ENCODE peak calls at places on chromosomes 13 and 19, in five cellular contexts. One of them, this sample, is unnamed.

GRCh38 chr13:30809787-30810186 is 74.4 kb downstream of the ALOX5AP start:
- DNase-seq in cardiac fibroblast: no peak
- DNase-seq in lung: no peak
- DNase-seq in neural crest cell: no peak
- DNase-seq in heart right ventricle: no peak
- DNase-seq in this sample: no peak

GRCh38 chr19:53511933-53512374 is 26.0 kb upstream of the ZNF331 start:
- DNase-seq in cardiac fibroblast: peak; percentile 78
- DNase-seq in lung: peak; percentile 54
- DNase-seq in neural crest cell: peak; percentile 57
- DNase-seq in heart right ventricle: peak; percentile 51
- DNase-seq in this sample: no peak

GRCh38 chr19:42561512-42561911 is 33.2 kb downstream of the CEACAM8 start:
- DNase-seq in cardiac fibroblast: no peak
- DNase-seq in lung: no peak
- DNase-seq in neural crest cell: no peak
- DNase-seq in heart right ventricle: no peak
- DNase-seq in this sample: no peak

GRCh38 chr13:49869514-49869913 is 66.6 kb downstream of the SPRYD7 start:
- DNase-seq in cardiac fibroblast: peak; percentile 51
- DNase-seq in lung: no peak
- DNase-seq in neural crest cell: peak; percentile 6
- DNase-seq in heart right ventricle: no peak
- DNase-seq in this sample: no peak

GRCh38 chr13:31670831-31671617 is 68.3 kb upstream of the RXFP2 start:
- DNase-seq in cardiac fibroblast: peak; percentile 43
- DNase-seq in lung: no peak
- DNase-seq in neural crest cell: no peak
- DNase-seq in heart right ventricle: no peak
- DNase-seq in this sample: no peak

GRCh38 chr19:53876651-53877224 is 5.3 kb upstream of the PRKCG start:
- DNase-seq in cardiac fibroblast: no peak
- DNase-seq in lung: no peak
- DNase-seq in neural crest cell: no peak
- DNase-seq in heart right ventricle: no peak
- DNase-seq in this sample: no peak

GRCh38 chr13:83622422-83622784 is 259.9 kb downstream of the SLITRK1 start:
- DNase-seq in cardiac fibroblast: peak; percentile 10
- DNase-seq in lung: no peak
- DNase-seq in neural crest cell: no peak
- DNase-seq in heart right ventricle: no peak
- DNase-seq in this sample: no peak

GRCh38 chr13:77898097-77898496 is 20.5 kb downstream of the EDNRB start:
- DNase-seq in cardiac fibroblast: peak; percentile 86
- DNase-seq in lung: no peak
- DNase-seq in neural crest cell: no peak
- DNase-seq in heart right ventricle: no peak
- DNase-seq in this sample: no peak

GRCh38 chr19:38190793-38191192 is 33.2 kb downstream of the DPF1 start:
- DNase-seq in cardiac fibroblast: no peak
- DNase-seq in lung: no peak
- DNase-seq in neural crest cell: no peak
- DNase-seq in heart right ventricle: no peak
- DNase-seq in this sample: no peak

GRCh38 chr19:52237771-52238400 is 31.5 kb upstream of the ZNF766 start:
- DNase-seq in cardiac fibroblast: peak; percentile 78
- DNase-seq in lung: peak; percentile 45
- DNase-seq in neural crest cell: peak; percentile 50
- DNase-seq in heart right ventricle: peak; percentile 46
- DNase-seq in this sample: no peak

GRCh38 chr13:99870541-99870940 is 101.0 kb downstream of the ZIC5 start:
- DNase-seq in cardiac fibroblast: no peak
- DNase-seq in lung: no peak
- DNase-seq in neural crest cell: no peak
- DNase-seq in heart right ventricle: no peak
- DNase-seq in this sample: no peak

DNA sequence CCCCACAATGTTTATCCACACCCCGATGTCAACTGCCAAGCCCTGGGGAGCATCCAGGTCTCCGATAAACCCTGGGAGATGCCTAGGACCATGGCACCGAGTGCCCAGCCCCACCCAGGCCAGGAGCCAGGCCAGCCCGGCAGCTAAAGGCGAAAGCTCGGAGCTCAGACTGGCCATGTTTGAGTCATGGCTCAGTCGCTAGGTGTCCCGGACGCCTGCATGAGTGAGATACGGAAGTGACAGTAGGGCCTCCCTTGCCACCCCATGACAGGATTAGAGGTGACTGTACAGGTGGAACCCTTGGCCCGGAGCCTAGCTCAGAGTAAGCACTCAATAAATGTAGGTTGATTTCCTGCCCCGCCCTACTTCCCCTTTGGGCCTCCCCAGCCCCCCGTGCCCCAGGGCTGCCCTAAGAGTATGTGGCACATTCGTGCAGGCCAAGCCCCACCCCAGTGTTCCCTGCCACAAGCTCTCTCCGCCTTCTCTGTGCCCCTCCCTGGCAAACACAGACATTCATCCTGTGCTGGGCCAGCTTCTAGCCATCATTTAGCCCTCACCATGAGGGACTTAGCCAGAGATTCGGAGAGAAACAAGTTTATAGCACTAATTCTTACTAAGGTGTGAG is 5.8 kb upstream of the TPM4 start:
- DNase-seq in cardiac fibroblast: no peak
- DNase-seq in lung: peak; percentile 88
- DNase-seq in neural crest cell: no peak
- DNase-seq in heart right ventricle: peak; percentile 50
- DNase-seq in this sample: no peak
- TF ChIP-seq CTCF in cardiac fibroblast: no peak
- TF ChIP-seq CTCF in lung: no peak
- TF ChIP-seq CTCF in neural crest cell: no peak
- TF ChIP-seq CTCF in heart right ventricle: no peak
- TF ChIP-seq CTCF in this sample: no peak

GRCh38 chr19:47430041-47430802 is 10.9 kb upstream of the MEIS3 start:
- DNase-seq in cardiac fibroblast: peak; percentile 62
- DNase-seq in lung: peak; percentile 34
- DNase-seq in neural crest cell: no peak
- DNase-seq in heart right ventricle: no peak
- DNase-seq in this sample: no peak
- TF ChIP-seq CTCF in cardiac fibroblast: no peak
- TF ChIP-seq CTCF in lung: no peak
- TF ChIP-seq CTCF in neural crest cell: peak; percentile 46
- TF ChIP-seq CTCF in heart right ventricle: peak; percentile 21
- TF ChIP-seq CTCF in this sample: peak; percentile 55

GRCh38 chr19:56263319-56263718 is 9.2 kb upstream of the EDDM13 start:
- DNase-seq in cardiac fibroblast: no peak
- DNase-seq in lung: no peak
- DNase-seq in neural crest cell: no peak
- DNase-seq in heart right ventricle: no peak
- DNase-seq in this sample: no peak
- TF ChIP-seq CTCF in cardiac fibroblast: no peak
- TF ChIP-seq CTCF in lung: no peak
- TF ChIP-seq CTCF in neural crest cell: no peak
- TF ChIP-seq CTCF in heart right ventricle: no peak
- TF ChIP-seq CTCF in this sample: no peak

DNA sequence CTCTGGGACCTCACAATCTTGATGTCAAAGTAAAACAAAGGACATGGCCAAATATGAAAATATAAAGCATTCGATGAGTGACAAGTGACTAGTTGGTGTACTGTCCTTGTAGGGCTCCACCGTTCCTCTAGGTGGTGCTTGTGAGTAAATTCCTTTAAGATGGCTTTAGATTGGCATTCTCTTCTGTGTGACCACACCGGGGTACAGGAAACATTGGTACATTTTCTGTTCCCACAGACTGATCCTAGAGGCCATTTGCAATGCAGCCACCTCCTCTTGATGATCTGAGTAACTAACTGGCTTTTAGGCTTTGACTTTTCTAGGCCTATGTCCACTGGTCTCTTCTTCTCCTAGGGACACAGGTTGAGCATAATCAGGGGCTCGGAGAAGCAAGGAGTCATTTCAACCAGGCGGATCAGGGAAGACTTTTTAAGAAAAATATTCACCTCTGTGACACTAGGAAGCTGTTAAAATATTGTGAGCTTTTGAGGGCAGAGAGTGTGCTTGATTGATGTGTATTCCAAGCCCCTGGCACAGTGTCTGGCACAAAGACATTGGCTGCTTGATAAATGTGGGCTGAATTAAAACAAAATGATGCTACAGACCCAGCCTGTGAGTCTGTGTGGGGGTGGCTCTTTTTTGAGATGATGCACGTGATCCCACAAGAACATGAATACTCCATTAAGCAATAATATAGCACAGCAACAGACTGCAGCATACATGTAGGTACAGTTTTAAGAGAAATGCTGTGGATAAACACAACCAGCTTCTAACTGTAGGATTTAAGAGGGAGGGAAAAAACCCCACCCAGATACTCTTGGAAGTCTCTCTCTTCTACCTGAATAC is 21.0 kb downstream of the EPSTI1 start:
- DNase-seq in cardiac fibroblast: peak; percentile 74
- DNase-seq in lung: no peak
- DNase-seq in neural crest cell: peak; percentile 15
- DNase-seq in heart right ventricle: no peak
- DNase-seq in this sample: no peak
- TF ChIP-seq CTCF in cardiac fibroblast: peak; percentile 78
- TF ChIP-seq CTCF in lung: peak; percentile 39
- TF ChIP-seq CTCF in neural crest cell: peak; percentile 72
- TF ChIP-seq CTCF in heart right ventricle: peak; percentile 72
- TF ChIP-seq CTCF in this sample: peak; percentile 80

GRCh38 chr13:19605161-19605955 is 28.1 kb upstream of the MPHOSPH8 start:
- DNase-seq in cardiac fibroblast: no peak
- DNase-seq in lung: no peak
- DNase-seq in neural crest cell: no peak
- DNase-seq in heart right ventricle: no peak
- DNase-seq in this sample: no peak

GRCh38 chr13:19604306-19604705 is 29.2 kb upstream of the MPHOSPH8 start:
- DNase-seq in cardiac fibroblast: no peak
- DNase-seq in lung: no peak
- DNase-seq in neural crest cell: no peak
- DNase-seq in heart right ventricle: no peak
- DNase-seq in this sample: no peak

GRCh38 chr13:19606152-19606551 is 27.3 kb upstream of the MPHOSPH8 start:
- DNase-seq in cardiac fibroblast: peak; percentile 14
- DNase-seq in lung: no peak
- DNase-seq in neural crest cell: no peak
- DNase-seq in heart right ventricle: no peak
- DNase-seq in this sample: no peak

GRCh38 chr13:19597523-19597922 is 35.9 kb upstream of the MPHOSPH8 start:
- DNase-seq in cardiac fibroblast: peak; percentile 67
- DNase-seq in lung: no peak
- DNase-seq in neural crest cell: no peak
- DNase-seq in heart right ventricle: no peak
- DNase-seq in this sample: no peak

DNA sequence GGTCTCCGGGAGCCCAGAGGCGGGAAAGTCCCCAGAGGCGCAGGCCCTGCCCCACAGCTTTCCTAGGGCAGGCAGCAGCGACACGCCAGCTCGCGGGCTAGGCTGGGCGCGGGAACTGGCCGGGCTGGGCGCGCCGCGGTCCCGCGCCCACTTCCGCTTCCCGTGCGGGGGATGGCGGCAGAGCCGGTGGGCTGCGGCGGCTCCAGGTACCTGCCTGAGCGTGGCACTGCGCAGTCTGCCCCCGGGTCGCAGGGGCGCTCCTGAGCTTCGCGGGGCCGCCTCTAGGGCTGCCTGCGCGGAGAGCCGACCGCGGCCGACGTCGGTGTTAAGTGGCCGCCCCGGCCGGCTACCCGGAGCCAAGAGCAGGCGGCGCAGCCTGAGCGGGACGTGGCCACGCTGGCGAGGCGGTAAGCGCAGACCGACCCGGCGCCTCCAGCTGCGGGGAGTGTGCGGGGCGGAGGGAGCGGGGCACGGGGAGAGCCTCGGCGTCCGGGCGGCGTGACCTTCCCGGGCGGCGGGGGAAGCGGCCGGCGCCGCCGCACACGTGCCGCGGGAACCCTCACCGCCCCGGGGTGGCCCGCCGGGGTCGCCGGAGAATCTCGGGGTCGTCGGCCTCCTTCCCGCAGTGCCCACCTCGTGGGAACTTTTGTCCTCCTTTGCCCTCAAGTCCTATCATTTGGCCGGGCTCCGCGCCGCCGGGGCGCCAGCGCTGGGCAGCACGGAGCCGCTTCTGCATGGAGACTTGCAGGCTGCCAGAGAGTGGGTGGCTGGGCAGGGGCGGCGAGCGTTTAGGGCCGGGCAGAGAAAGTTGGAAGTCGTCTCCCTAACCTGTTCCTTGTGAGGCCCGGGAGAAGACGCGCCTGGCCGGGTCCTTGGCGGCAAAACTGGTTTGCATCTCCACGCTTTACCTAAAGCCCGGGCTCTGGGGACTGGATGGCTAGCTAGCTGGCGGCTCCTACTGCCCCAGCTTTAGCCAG is 31.4 kb upstream of the MPHOSPH8 start:
- DNase-seq in cardiac fibroblast: peak; percentile 36
- DNase-seq in lung: no peak
- DNase-seq in neural crest cell: peak; percentile 42
- DNase-seq in heart right ventricle: no peak
- DNase-seq in this sample: peak; percentile 78
- TF ChIP-seq CTCF in cardiac fibroblast: no peak
- TF ChIP-seq CTCF in lung: no peak
- TF ChIP-seq CTCF in neural crest cell: peak; percentile 44
- TF ChIP-seq CTCF in heart right ventricle: peak; percentile 30
- TF ChIP-seq CTCF in this sample: peak; percentile 70

GRCh38 chr13:73223372-73223781 is 164.6 kb downstream of the KLF5 start:
- DNase-seq in cardiac fibroblast: no peak
- DNase-seq in lung: no peak
- DNase-seq in neural crest cell: no peak
- DNase-seq in heart right ventricle: no peak
- DNase-seq in this sample: no peak
- TF ChIP-seq CTCF in cardiac fibroblast: no peak
- TF ChIP-seq CTCF in lung: no peak
- TF ChIP-seq CTCF in neural crest cell: no peak
- TF ChIP-seq CTCF in heart right ventricle: no peak
- TF ChIP-seq CTCF in this sample: no peak

GRCh38 chr19:4362871-4363545 is 19.6 kb downstream of the MPND start:
- DNase-seq in cardiac fibroblast: no peak
- DNase-seq in lung: no peak
- DNase-seq in neural crest cell: no peak
- DNase-seq in heart right ventricle: no peak
- DNase-seq in this sample: no peak
- TF ChIP-seq CTCF in cardiac fibroblast: peak; percentile 13
- TF ChIP-seq CTCF in lung: no peak
- TF ChIP-seq CTCF in neural crest cell: peak; percentile 24
- TF ChIP-seq CTCF in heart right ventricle: no peak
- TF ChIP-seq CTCF in this sample: peak; percentile 24

DNA sequence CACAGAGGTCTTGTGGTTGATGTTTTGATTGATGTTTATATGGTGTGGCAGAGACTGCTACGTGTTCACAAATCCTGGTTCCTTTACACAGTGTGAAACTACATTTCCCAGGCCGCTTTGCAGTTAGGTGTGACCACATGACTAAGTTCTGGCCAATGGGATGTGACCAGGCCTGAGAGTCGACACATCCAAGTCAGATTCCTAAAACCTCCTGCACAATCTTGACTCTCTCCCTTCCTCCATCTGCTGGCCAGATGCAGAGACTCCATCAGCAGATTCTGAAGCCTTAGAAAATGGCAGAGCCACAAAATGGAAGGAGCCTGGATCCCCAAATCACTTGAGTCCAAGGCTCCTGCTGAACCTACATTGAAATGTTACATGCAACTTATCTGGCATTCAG is 12.6 kb downstream of the CD37 start:
- DNase-seq in cardiac fibroblast: peak; percentile 74
- DNase-seq in lung: no peak
- DNase-seq in neural crest cell: no peak
- DNase-seq in heart right ventricle: no peak
- DNase-seq in this sample: no peak
- TF ChIP-seq CTCF in cardiac fibroblast: peak; percentile 7
- TF ChIP-seq CTCF in lung: no peak
- TF ChIP-seq CTCF in neural crest cell: peak; percentile 22
- TF ChIP-seq CTCF in heart right ventricle: no peak
- TF ChIP-seq CTCF in this sample: peak; percentile 37